ENCODE peak calls at places on chromosomes 6 and 20, in six cellular contexts. One of them, this sample, is unnamed.
A peak's percentile ranks its signal among the peaks of the same experiment; 100 is the strongest.

GRCh38 chr6:41531591-41532582 is 14.3 kb upstream of the FOXP4 start:
- DNase-seq in stimulated activated CD4-positive, alpha-beta T cell treated with anti-CD3 and anti-CD28 coated beads, Interleukin-15, amount 100 ng/mL, for 24 hours: peak; percentile 80
- DNase-seq in left ventricle myocardium superior: no peak
- DNase-seq in NCI-H2081: peak; percentile 58
- DNase-seq in choroid plexus epithelial cell: peak; percentile 46
- DNase-seq in activated T-cell treated with anti-CD3 and anti-CD28 coated beads for 1 hour: peak; percentile 27
- DNase-seq in this sample: no peak

GRCh38 chr20:54714817-54715216 is 239.4 kb downstream of the DOK5 start:
- DNase-seq in stimulated activated CD4-positive, alpha-beta T cell treated with anti-CD3 and anti-CD28 coated beads, Interleukin-15, amount 100 ng/mL, for 24 hours: no peak
- DNase-seq in NCI-H2081: no peak
- DNase-seq in left ventricle myocardium superior: no peak
- DNase-seq in activated T-cell treated with anti-CD3 and anti-CD28 coated beads for 1 hour: no peak
- DNase-seq in choroid plexus epithelial cell: no peak
- DNase-seq in this sample: no peak

GRCh38 chr6:141498980-141499379 is 633.7 kb upstream of the GJE1 start:
- DNase-seq in stimulated activated CD4-positive, alpha-beta T cell treated with anti-CD3 and anti-CD28 coated beads, Interleukin-15, amount 100 ng/mL, for 24 hours: no peak
- DNase-seq in left ventricle myocardium superior: no peak
- DNase-seq in activated T-cell treated with anti-CD3 and anti-CD28 coated beads for 1 hour: no peak
- DNase-seq in NCI-H2081: no peak
- DNase-seq in choroid plexus epithelial cell: peak; percentile 52
- DNase-seq in this sample: no peak

GRCh38 chr20:40763646-40764295 is 74.7 kb upstream of the MAFB start:
- DNase-seq in left ventricle myocardium superior: no peak
- DNase-seq in activated T-cell treated with anti-CD3 and anti-CD28 coated beads for 1 hour: no peak
- DNase-seq in NCI-H2081: no peak
- DNase-seq in choroid plexus epithelial cell: no peak
- DNase-seq in stimulated activated CD4-positive, alpha-beta T cell treated with anti-CD3 and anti-CD28 coated beads, Interleukin-15, amount 100 ng/mL, for 24 hours: no peak
- DNase-seq in this sample: no peak

GRCh38 chr20:14477125-14477524 is 139.7 kb upstream of the FLRT3 start:
- DNase-seq in activated T-cell treated with anti-CD3 and anti-CD28 coated beads for 1 hour: no peak
- DNase-seq in stimulated activated CD4-positive, alpha-beta T cell treated with anti-CD3 and anti-CD28 coated beads, Interleukin-15, amount 100 ng/mL, for 24 hours: no peak
- DNase-seq in left ventricle myocardium superior: no peak
- DNase-seq in NCI-H2081: no peak
- DNase-seq in choroid plexus epithelial cell: peak; percentile 58
- DNase-seq in this sample: no peak

GRCh38 chr20:1469925-1470571 is 3.4 kb upstream of the NSFL1C start:
- DNase-seq in choroid plexus epithelial cell: peak; percentile 99
- DNase-seq in activated T-cell treated with anti-CD3 and anti-CD28 coated beads for 1 hour: no peak
- DNase-seq in NCI-H2081: peak; percentile 76
- DNase-seq in left ventricle myocardium superior: peak; percentile 81
- DNase-seq in stimulated activated CD4-positive, alpha-beta T cell treated with anti-CD3 and anti-CD28 coated beads, Interleukin-15, amount 100 ng/mL, for 24 hours: peak; percentile 37
- DNase-seq in this sample: peak; percentile 65

GRCh38 chr20:64180673-64181072 is 16.4 kb downstream of the MYT1 start:
- DNase-seq in NCI-H2081: no peak
- DNase-seq in choroid plexus epithelial cell: no peak
- DNase-seq in stimulated activated CD4-positive, alpha-beta T cell treated with anti-CD3 and anti-CD28 coated beads, Interleukin-15, amount 100 ng/mL, for 24 hours: no peak
- DNase-seq in left ventricle myocardium superior: no peak
- DNase-seq in activated T-cell treated with anti-CD3 and anti-CD28 coated beads for 1 hour: no peak
- DNase-seq in this sample: no peak

GRCh38 chr6:150967910-150968309 is 102.4 kb downstream of the MTHFD1L start:
- DNase-seq in NCI-H2081: no peak
- DNase-seq in activated T-cell treated with anti-CD3 and anti-CD28 coated beads for 1 hour: no peak
- DNase-seq in choroid plexus epithelial cell: peak; percentile 44
- DNase-seq in stimulated activated CD4-positive, alpha-beta T cell treated with anti-CD3 and anti-CD28 coated beads, Interleukin-15, amount 100 ng/mL, for 24 hours: no peak
- DNase-seq in left ventricle myocardium superior: no peak
- DNase-seq in this sample: no peak

GRCh38 chr6:24431045-24431451 is 28.3 kb downstream of the MRS2 start:
- DNase-seq in activated T-cell treated with anti-CD3 and anti-CD28 coated beads for 1 hour: no peak
- DNase-seq in stimulated activated CD4-positive, alpha-beta T cell treated with anti-CD3 and anti-CD28 coated beads, Interleukin-15, amount 100 ng/mL, for 24 hours: peak; percentile 27
- DNase-seq in NCI-H2081: peak; percentile 43
- DNase-seq in left ventricle myocardium superior: no peak
- DNase-seq in choroid plexus epithelial cell: peak; percentile 72
- DNase-seq in this sample: no peak

GRCh38 chr6:159982726-159983506 is 14.0 kb downstream of the IGF2R start:
- DNase-seq in NCI-H2081: no peak
- DNase-seq in stimulated activated CD4-positive, alpha-beta T cell treated with anti-CD3 and anti-CD28 coated beads, Interleukin-15, amount 100 ng/mL, for 24 hours: no peak
- DNase-seq in choroid plexus epithelial cell: peak; percentile 86
- DNase-seq in left ventricle myocardium superior: no peak
- DNase-seq in activated T-cell treated with anti-CD3 and anti-CD28 coated beads for 1 hour: no peak
- DNase-seq in this sample: no peak

GRCh38 chr6:41428995-41429417 is 93.6 kb downstream of the NCR2 start:
- DNase-seq in NCI-H2081: no peak
- DNase-seq in left ventricle myocardium superior: peak; percentile 49
- DNase-seq in stimulated activated CD4-positive, alpha-beta T cell treated with anti-CD3 and anti-CD28 coated beads, Interleukin-15, amount 100 ng/mL, for 24 hours: peak; percentile 73
- DNase-seq in choroid plexus epithelial cell: peak; percentile 44
- DNase-seq in activated T-cell treated with anti-CD3 and anti-CD28 coated beads for 1 hour: no peak
- DNase-seq in this sample: no peak

GRCh38 chr20:36270744-36271638 is 34.7 kb downstream of the AAR2 start:
- DNase-seq in choroid plexus epithelial cell: no peak
- DNase-seq in stimulated activated CD4-positive, alpha-beta T cell treated with anti-CD3 and anti-CD28 coated beads, Interleukin-15, amount 100 ng/mL, for 24 hours: no peak
- DNase-seq in activated T-cell treated with anti-CD3 and anti-CD28 coated beads for 1 hour: no peak
- DNase-seq in NCI-H2081: no peak
- DNase-seq in left ventricle myocardium superior: no peak
- DNase-seq in this sample: no peak

GRCh38 chr6:30793521-30794194 is 49.3 kb upstream of the IER3 start:
- DNase-seq in choroid plexus epithelial cell: peak; percentile 89
- DNase-seq in stimulated activated CD4-positive, alpha-beta T cell treated with anti-CD3 and anti-CD28 coated beads, Interleukin-15, amount 100 ng/mL, for 24 hours: no peak
- DNase-seq in activated T-cell treated with anti-CD3 and anti-CD28 coated beads for 1 hour: no peak
- DNase-seq in NCI-H2081: no peak
- DNase-seq in left ventricle myocardium superior: no peak
- DNase-seq in this sample: no peak

GRCh38 chr20:49948809-49949507 is 12.8 kb downstream of the RNF114 start:
- DNase-seq in choroid plexus epithelial cell: peak; percentile 97
- DNase-seq in left ventricle myocardium superior: no peak
- DNase-seq in activated T-cell treated with anti-CD3 and anti-CD28 coated beads for 1 hour: no peak
- DNase-seq in NCI-H2081: no peak
- DNase-seq in stimulated activated CD4-positive, alpha-beta T cell treated with anti-CD3 and anti-CD28 coated beads, Interleukin-15, amount 100 ng/mL, for 24 hours: no peak
- DNase-seq in this sample: no peak

GRCh38 chr6:73058736-73059135 is 166.6 kb downstream of the KHDC1L start:
- DNase-seq in left ventricle myocardium superior: no peak
- DNase-seq in choroid plexus epithelial cell: peak; percentile 7
- DNase-seq in stimulated activated CD4-positive, alpha-beta T cell treated with anti-CD3 and anti-CD28 coated beads, Interleukin-15, amount 100 ng/mL, for 24 hours: no peak
- DNase-seq in NCI-H2081: no peak
- DNase-seq in activated T-cell treated with anti-CD3 and anti-CD28 coated beads for 1 hour: no peak
- DNase-seq in this sample: no peak

GRCh38 chr6:147905721-147906120 is 397.2 kb downstream of the SAMD5 start:
- DNase-seq in NCI-H2081: no peak
- DNase-seq in left ventricle myocardium superior: no peak
- DNase-seq in choroid plexus epithelial cell: peak; percentile 52
- DNase-seq in stimulated activated CD4-positive, alpha-beta T cell treated with anti-CD3 and anti-CD28 coated beads, Interleukin-15, amount 100 ng/mL, for 24 hours: no peak
- DNase-seq in activated T-cell treated with anti-CD3 and anti-CD28 coated beads for 1 hour: no peak
- DNase-seq in this sample: no peak

GRCh38 chr20:10034717-10035571 is at the start of gene ANKEF1:
- DNase-seq in choroid plexus epithelial cell: peak; percentile 58
- DNase-seq in left ventricle myocardium superior: peak; percentile 84
- DNase-seq in stimulated activated CD4-positive, alpha-beta T cell treated with anti-CD3 and anti-CD28 coated beads, Interleukin-15, amount 100 ng/mL, for 24 hours: peak; percentile 79
- DNase-seq in activated T-cell treated with anti-CD3 and anti-CD28 coated beads for 1 hour: peak; percentile 75
- DNase-seq in NCI-H2081: peak; percentile 92
- DNase-seq in this sample: peak; percentile 79

GRCh38 chr6:30192076-30192475 is 21.1 kb downstream of the TRIM26 start:
- DNase-seq in stimulated activated CD4-positive, alpha-beta T cell treated with anti-CD3 and anti-CD28 coated beads, Interleukin-15, amount 100 ng/mL, for 24 hours: no peak
- DNase-seq in choroid plexus epithelial cell: peak; percentile 47
- DNase-seq in NCI-H2081: no peak
- DNase-seq in activated T-cell treated with anti-CD3 and anti-CD28 coated beads for 1 hour: no peak
- DNase-seq in left ventricle myocardium superior: no peak
- DNase-seq in this sample: no peak

GRCh38 chr20:21640556-21640955 is 64.9 kb upstream of the PAX1 start:
- DNase-seq in NCI-H2081: peak; percentile 50
- DNase-seq in activated T-cell treated with anti-CD3 and anti-CD28 coated beads for 1 hour: no peak
- DNase-seq in stimulated activated CD4-positive, alpha-beta T cell treated with anti-CD3 and anti-CD28 coated beads, Interleukin-15, amount 100 ng/mL, for 24 hours: peak; percentile 4
- DNase-seq in choroid plexus epithelial cell: no peak
- DNase-seq in left ventricle myocardium superior: no peak
- DNase-seq in this sample: peak; percentile 25

GRCh38 chr20:24470782-24471582 is 1.6 kb downstream of the SYNDIG1 start:
- DNase-seq in NCI-H2081: no peak
- DNase-seq in choroid plexus epithelial cell: no peak
- DNase-seq in stimulated activated CD4-positive, alpha-beta T cell treated with anti-CD3 and anti-CD28 coated beads, Interleukin-15, amount 100 ng/mL, for 24 hours: no peak
- DNase-seq in left ventricle myocardium superior: no peak
- DNase-seq in activated T-cell treated with anti-CD3 and anti-CD28 coated beads for 1 hour: no peak
- DNase-seq in this sample: no peak

GRCh38 chr6:83354747-83355146 is 76.1 kb downstream of the ME1 start:
- DNase-seq in stimulated activated CD4-positive, alpha-beta T cell treated with anti-CD3 and anti-CD28 coated beads, Interleukin-15, amount 100 ng/mL, for 24 hours: no peak
- DNase-seq in choroid plexus epithelial cell: no peak
- DNase-seq in NCI-H2081: no peak
- DNase-seq in activated T-cell treated with anti-CD3 and anti-CD28 coated beads for 1 hour: no peak
- DNase-seq in left ventricle myocardium superior: no peak
- DNase-seq in this sample: no peak

GRCh38 chr20:16518068-16518783 is 55.0 kb downstream of the KIF16B start:
- DNase-seq in NCI-H2081: peak; percentile 13
- DNase-seq in left ventricle myocardium superior: no peak
- DNase-seq in activated T-cell treated with anti-CD3 and anti-CD28 coated beads for 1 hour: no peak
- DNase-seq in stimulated activated CD4-positive, alpha-beta T cell treated with anti-CD3 and anti-CD28 coated beads, Interleukin-15, amount 100 ng/mL, for 24 hours: peak; percentile 24
- DNase-seq in choroid plexus epithelial cell: peak; percentile 73
- DNase-seq in this sample: no peak

This sample was measured in progenitor cell of endocrine pancreas.